ENCODE peak calls at places on chromosomes 4 and X, in nine cellular contexts. X is occipital lobe, N is HT1080, A is AML-193, V is GM12892, O is endothelial cell, Z is RKO, U is breast epithelium, P is H7. S is an unnamed sample.

GRCh38 chr4:136495076-136495475 is 1037.2 kb downstream of the PCDH18 start:
- DNase-seq in X (no peak), N (no peak), A (no peak), V (no peak), O (no peak), Z (no peak), U (no peak), P (no peak), S (no peak)

GRCh38 chrX:23792861-23793553 is 10.0 kb downstream of the SAT1 start:
- DNase-seq in X (no peak), N (no peak), A (no peak), V (no peak), O (peak), Z (no peak), U (no peak), P (no peak), S (no peak)

GRCh38 chrX:74111245-74111644 is 192.7 kb upstream of the ZCCHC13 start:
- DNase-seq in X (no peak), N (no peak), A (no peak), V (no peak), O (no peak), Z (no peak), U (no peak), P (no peak), S (no peak)

GRCh38 chr4:1199556-1200331 is 27.4 kb upstream of the SPON2 start:
- DNase-seq in X (no peak), N (no peak), A (no peak), V (peak), O (no peak), Z (no peak), U (peak), P (peak), S (no peak)

GRCh38 chr4:119087656-119088055 is 48.0 kb upstream of the MYOZ2 start:
- DNase-seq in X (no peak), N (no peak), A (no peak), V (no peak), O (no peak), Z (no peak), U (no peak), P (no peak), S (no peak)

GRCh38 chr4:18077808-18078207 is 56.3 kb upstream of the LCORL start:
- DNase-seq in X (no peak), N (no peak), A (no peak), V (no peak), O (no peak), Z (no peak), U (no peak), P (no peak), S (no peak)

GRCh38 chr4:73944061-73944875 is 37.6 kb downstream of the PF4 start:
- DNase-seq in X (no peak), N (no peak), A (no peak), V (no peak), O (peak), Z (no peak), U (peak), P (peak), S (no peak)

GRCh38 chrX:40104649-40105015 is 6.9 kb upstream of the BCOR start:
- DNase-seq in X (peak), N (no peak), A (no peak), V (peak), O (no peak), Z (peak), U (no peak), P (peak), S (no peak)

GRCh38 chr4:18292411-18292810 is 270.9 kb upstream of the LCORL start:
- DNase-seq in X (no peak), N (no peak), A (no peak), V (no peak), O (no peak), Z (no peak), U (no peak), P (no peak), S (no peak)

GRCh38 chr4:175998782-175999181 is 66.9 kb upstream of the WDR17 start:
- DNase-seq in X (no peak), N (no peak), A (no peak), V (no peak), O (no peak), Z (no peak), U (no peak), P (peak), S (no peak)

GRCh38 chr4:152515678-152516077 is 20.2 kb downstream of the FBXW7 start:
- DNase-seq in X (no peak), N (peak), A (no peak), V (no peak), O (no peak), Z (no peak), U (no peak), P (no peak), S (peak)

GRCh38 chr4:179051211-179051610 is 1609.0 kb upstream of the AGA start:
- DNase-seq in X (no peak), N (no peak), A (no peak), V (no peak), O (no peak), Z (no peak), U (no peak), P (no peak), S (no peak)

GRCh38 chrX:9429767-9430166 is 35.1 kb upstream of the TBL1X start:
- DNase-seq in X (no peak), N (no peak), A (no peak), V (no peak), O (no peak), Z (no peak), U (no peak), P (no peak), S (no peak)

GRCh38 chr4:53786632-53787031 is 195.3 kb upstream of the LNX1 start:
- DNase-seq in X (no peak), N (no peak), A (no peak), V (no peak), O (no peak), Z (no peak), U (no peak), P (no peak), S (no peak)

GRCh38 chrX:109685656-109686078 is 47.4 kb downstream of the ACSL4 start:
- DNase-seq in X (no peak), N (no peak), A (no peak), V (no peak), O (no peak), Z (no peak), U (no peak), P (no peak), S (no peak)

GRCh38 chr4:22170353-22170752 is 221.8 kb upstream of the KCNIP4 start:
- DNase-seq in X (no peak), N (peak), A (no peak), V (no peak), O (no peak), Z (no peak), U (no peak), P (no peak), S (peak)

GRCh38 chr4:123288309-123289025 is 108.1 kb upstream of the SPRY1 start:
- DNase-seq in X (no peak), N (no peak), A (no peak), V (no peak), O (no peak), Z (no peak), U (no peak), P (no peak), S (no peak)

GRCh38 chrX:98523026-98523425 is 1639.3 kb downstream of the RPA4 start:
- DNase-seq in X (no peak), N (no peak), A (no peak), V (no peak), O (no peak), Z (no peak), U (no peak), P (no peak), S (no peak)

GRCh38 chr4:61661960-61662359 is 461.8 kb downstream of the ADGRL3 start:
- DNase-seq in X (no peak), N (no peak), A (no peak), V (no peak), O (no peak), Z (no peak), U (no peak), P (no peak), S (no peak)

GRCh38 chrX:110734894-110735541 is 60.6 kb downstream of the CHRDL1 start:
- DNase-seq in X (no peak), N (peak), A (no peak), V (no peak), O (no peak), Z (peak), U (no peak), P (peak), S (peak)

GRCh38 chr4:185774815-185775684 is 36.9 kb downstream of the SORBS2 start:
- DNase-seq in X (no peak), N (peak), A (no peak), V (no peak), O (no peak), Z (no peak), U (no peak), P (no peak), S (peak)

GRCh38 chr4:23923840-23924239 is 34.0 kb upstream of the PPARGC1A start:
- DNase-seq in X (no peak), N (no peak), A (no peak), V (no peak), O (no peak), Z (no peak), U (no peak), P (no peak), S (no peak)

GRCh38 chr4:4670869-4671268 is 129.0 kb upstream of the STX18 start:
- DNase-seq in X (no peak), N (peak), A (no peak), V (no peak), O (no peak), Z (no peak), U (no peak), P (no peak), S (no peak)

GRCh38 chr4:5790546-5790857 is 79.5 kb downstream of the EVC start:
- DNase-seq in X (no peak), N (no peak), A (no peak), V (no peak), O (no peak), Z (no peak), U (no peak), P (no peak), S (no peak)

GRCh38 chr4:74370912-74371311 is 6.0 kb downstream of the EREG start:
- DNase-seq in X (no peak), N (peak), A (peak), V (no peak), O (peak), Z (peak), U (no peak), P (peak), S (peak)

GRCh38 chr4:1985287-1985686 is 23.5 kb downstream of the NELFA start:
- DNase-seq in X (no peak), N (no peak), A (no peak), V (no peak), O (no peak), Z (no peak), U (no peak), P (peak), S (no peak)

GRCh38 chr4:152554742-152555141 is 18.9 kb upstream of the FBXW7 start:
- DNase-seq in X (no peak), N (no peak), A (no peak), V (no peak), O (no peak), Z (no peak), U (no peak), P (no peak), S (no peak)